ENCODE peak calls at places on chromosomes 6 and 20, in eight cellular contexts. One of them, this sample, is unnamed.

GRCh38 chr20:32336918-32337347 is 21.2 kb upstream of the ASXL1 start:
- DNase-seq in C1 segment of cervical spinal cord: no peak
- DNase-seq in activated T-cell treated with anti-CD3 and anti-CD28 coated beads, Interleukin-2, amount 50 U/mL, for 4 hours: no peak
- DNase-seq in neural crest cell: no peak
- DNase-seq in Right ventricle myocardium superior: no peak
- DNase-seq in non-pigmented ciliary epithelial cell: no peak
- DNase-seq in fibroblast of pulmonary artery: peak
- DNase-seq in fibroblast of lung: peak
- DNase-seq in this sample: no peak

GRCh38 chr6:36979343-36979742 is 6.7 kb downstream of the MTCH1 start:
- DNase-seq in fibroblast of pulmonary artery: peak
- DNase-seq in fibroblast of lung: peak
- DNase-seq in neural crest cell: no peak
- DNase-seq in non-pigmented ciliary epithelial cell: no peak
- DNase-seq in activated T-cell treated with anti-CD3 and anti-CD28 coated beads, Interleukin-2, amount 50 U/mL, for 4 hours: no peak
- DNase-seq in Right ventricle myocardium superior: peak
- DNase-seq in C1 segment of cervical spinal cord: peak
- DNase-seq in this sample: no peak

GRCh38 chr6:125832396-125832795 is 41.6 kb downstream of the NCOA7 start:
- DNase-seq in activated T-cell treated with anti-CD3 and anti-CD28 coated beads, Interleukin-2, amount 50 U/mL, for 4 hours: no peak
- DNase-seq in non-pigmented ciliary epithelial cell: no peak
- DNase-seq in Right ventricle myocardium superior: no peak
- DNase-seq in fibroblast of pulmonary artery: no peak
- DNase-seq in fibroblast of lung: no peak
- DNase-seq in neural crest cell: no peak
- DNase-seq in C1 segment of cervical spinal cord: no peak
- DNase-seq in this sample: no peak

GRCh38 chr6:32128751-32129296 is 778 bp upstream of the ATF6B start:
- DNase-seq in neural crest cell: no peak
- DNase-seq in non-pigmented ciliary epithelial cell: no peak
- DNase-seq in Right ventricle myocardium superior: peak
- DNase-seq in activated T-cell treated with anti-CD3 and anti-CD28 coated beads, Interleukin-2, amount 50 U/mL, for 4 hours: no peak
- DNase-seq in fibroblast of lung: no peak
- DNase-seq in C1 segment of cervical spinal cord: no peak
- DNase-seq in fibroblast of pulmonary artery: no peak
- DNase-seq in this sample: no peak

GRCh38 chr6:117397536-117398227 is 28.1 kb downstream of the ROS1 start:
- DNase-seq in neural crest cell: no peak
- DNase-seq in C1 segment of cervical spinal cord: no peak
- DNase-seq in non-pigmented ciliary epithelial cell: no peak
- DNase-seq in activated T-cell treated with anti-CD3 and anti-CD28 coated beads, Interleukin-2, amount 50 U/mL, for 4 hours: no peak
- DNase-seq in fibroblast of pulmonary artery: peak
- DNase-seq in fibroblast of lung: peak
- DNase-seq in Right ventricle myocardium superior: no peak
- DNase-seq in this sample: no peak

GRCh38 chr20:19317240-19318069 is 105.0 kb downstream of the SLC24A3 start:
- DNase-seq in fibroblast of pulmonary artery: no peak
- DNase-seq in fibroblast of lung: no peak
- DNase-seq in non-pigmented ciliary epithelial cell: no peak
- DNase-seq in neural crest cell: no peak
- DNase-seq in Right ventricle myocardium superior: no peak
- DNase-seq in C1 segment of cervical spinal cord: no peak
- DNase-seq in activated T-cell treated with anti-CD3 and anti-CD28 coated beads, Interleukin-2, amount 50 U/mL, for 4 hours: no peak
- DNase-seq in this sample: no peak

GRCh38 chr6:106572436-106572835 is 56.9 kb downstream of the RTN4IP1 start:
- DNase-seq in neural crest cell: no peak
- DNase-seq in fibroblast of lung: no peak
- DNase-seq in C1 segment of cervical spinal cord: no peak
- DNase-seq in activated T-cell treated with anti-CD3 and anti-CD28 coated beads, Interleukin-2, amount 50 U/mL, for 4 hours: no peak
- DNase-seq in fibroblast of pulmonary artery: no peak
- DNase-seq in non-pigmented ciliary epithelial cell: no peak
- DNase-seq in Right ventricle myocardium superior: no peak
- DNase-seq in this sample: no peak

GRCh38 chr6:3208096-3208774 is 19.2 kb downstream of the TUBB2B start:
- DNase-seq in C1 segment of cervical spinal cord: no peak
- DNase-seq in activated T-cell treated with anti-CD3 and anti-CD28 coated beads, Interleukin-2, amount 50 U/mL, for 4 hours: no peak
- DNase-seq in fibroblast of pulmonary artery: peak
- DNase-seq in Right ventricle myocardium superior: no peak
- DNase-seq in neural crest cell: no peak
- DNase-seq in fibroblast of lung: peak
- DNase-seq in non-pigmented ciliary epithelial cell: peak
- DNase-seq in this sample: no peak

GRCh38 chr6:117425431-117426153 is at the start of gene ROS1:
- DNase-seq in activated T-cell treated with anti-CD3 and anti-CD28 coated beads, Interleukin-2, amount 50 U/mL, for 4 hours: no peak
- DNase-seq in C1 segment of cervical spinal cord: no peak
- DNase-seq in neural crest cell: no peak
- DNase-seq in Right ventricle myocardium superior: no peak
- DNase-seq in fibroblast of lung: no peak
- DNase-seq in fibroblast of pulmonary artery: no peak
- DNase-seq in non-pigmented ciliary epithelial cell: no peak
- DNase-seq in this sample: no peak

GRCh38 chr6:7058250-7058923 is 49.4 kb upstream of the RREB1 start:
- DNase-seq in activated T-cell treated with anti-CD3 and anti-CD28 coated beads, Interleukin-2, amount 50 U/mL, for 4 hours: no peak
- DNase-seq in C1 segment of cervical spinal cord: no peak
- DNase-seq in Right ventricle myocardium superior: no peak
- DNase-seq in non-pigmented ciliary epithelial cell: peak
- DNase-seq in neural crest cell: no peak
- DNase-seq in fibroblast of pulmonary artery: peak
- DNase-seq in fibroblast of lung: peak
- DNase-seq in this sample: peak

GRCh38 chr6:39812853-39813533 is 20.8 kb downstream of the DAAM2 start:
- DNase-seq in C1 segment of cervical spinal cord: no peak
- DNase-seq in fibroblast of lung: peak
- DNase-seq in fibroblast of pulmonary artery: peak
- DNase-seq in neural crest cell: no peak
- DNase-seq in Right ventricle myocardium superior: no peak
- DNase-seq in activated T-cell treated with anti-CD3 and anti-CD28 coated beads, Interleukin-2, amount 50 U/mL, for 4 hours: no peak
- DNase-seq in non-pigmented ciliary epithelial cell: no peak
- DNase-seq in this sample: no peak

GRCh38 chr6:170132561-170132991 is 158.3 kb downstream of the DLL1 start:
- DNase-seq in non-pigmented ciliary epithelial cell: no peak
- DNase-seq in C1 segment of cervical spinal cord: no peak
- DNase-seq in neural crest cell: no peak
- DNase-seq in fibroblast of pulmonary artery: no peak
- DNase-seq in activated T-cell treated with anti-CD3 and anti-CD28 coated beads, Interleukin-2, amount 50 U/mL, for 4 hours: no peak
- DNase-seq in fibroblast of lung: no peak
- DNase-seq in Right ventricle myocardium superior: no peak
- DNase-seq in this sample: no peak

GRCh38 chr6:130513770-130514169 is 148.0 kb downstream of the TMEM200A start:
- DNase-seq in neural crest cell: no peak
- DNase-seq in C1 segment of cervical spinal cord: no peak
- DNase-seq in activated T-cell treated with anti-CD3 and anti-CD28 coated beads, Interleukin-2, amount 50 U/mL, for 4 hours: no peak
- DNase-seq in Right ventricle myocardium superior: no peak
- DNase-seq in non-pigmented ciliary epithelial cell: peak
- DNase-seq in fibroblast of lung: peak
- DNase-seq in fibroblast of pulmonary artery: peak
- DNase-seq in this sample: no peak